ENCODE peak calls at places on chromosome 15, in four cellular contexts. V is omental fat pad, T is posterior vena cava, S is HAP-1. J is an unnamed sample.

GRCh38 chr15:29556385-29556784 is 265.9 kb downstream of the TJP1 start:
- DNase-seq in T (no peak), V (no peak), S (no peak), J (no peak)

GRCh38 chr15:42921049-42921731 is 612 bp upstream of the TTBK2 start:
- DNase-seq in V (no peak), T (no peak), S (no peak), J (no peak)

GRCh38 chr15:99424978-99425665 is 140.7 kb upstream of the MEF2A start:
- DNase-seq in V (peak), S (no peak), T (peak), J (peak)

GRCh38 chr15:101123222-101123910 is 128.5 kb downstream of the CHSY1 start:
- DNase-seq in S (no peak), T (peak), V (no peak), J (no peak)

GRCh38 chr15:49088996-49089395 is 42.8 kb upstream of the SECISBP2L start:
- DNase-seq in T (no peak), V (no peak), S (no peak), J (no peak)

GRCh38 chr15:69443032-69443611 is 9.5 kb upstream of the RPLP1 start:
- DNase-seq in T (no peak), V (no peak), S (no peak), J (no peak)

GRCh38 chr15:84082739-84083138 is 152.8 kb upstream of the GOLGA6L4 start:
- DNase-seq in S (no peak), T (no peak), V (no peak), J (no peak)

GRCh38 chr15:52261498-52262242 is 33.9 kb downstream of the MYO5C start:
- DNase-seq in V (no peak), S (peak), T (peak), J (peak)

GRCh38 chr15:63494406-63494805 is 10.0 kb upstream of the USP3 start:
- DNase-seq in S (no peak), T (no peak), V (no peak), J (no peak)

GRCh38 chr15:98455899-98456298 is 192.4 kb upstream of the IGF1R start:
- DNase-seq in T (no peak), S (no peak), V (no peak), J (no peak)

GRCh38 chr15:42903388-42904324 is 16.9 kb downstream of the TTBK2 start:
- DNase-seq in V (no peak), T (no peak), S (no peak), J (no peak)

J was measured in ovary.